ENCODE peak calls at places on chromosome 10, in ten cellular contexts. U is dorsolateral prefrontal cortex; S is AG04450; G is colonic mucosa; H is CD8-positive, alpha-beta T cell; N is kidney; P is cardiac muscle cell; B is CD4-positive, alpha-beta T cell; C is RWPE2; A is gastrocnemius medialis. V is an unnamed sample.

GRCh38 chr10:25113231-25114035 is 61.4 kb upstream of the GPR158 start:
- DNase-seq in N (peak; percentile 78), H (peak; percentile 33), C (peak; percentile 72), A (peak; percentile 26), G (peak; percentile 86), U (peak; percentile 84), B (no peak), P (peak; percentile 92), S (peak; percentile 10), V (peak; percentile 71)

GRCh38 chr10:29858352-29859267 is 200.8 kb downstream of the JCAD start:
- DNase-seq in A (peak; percentile 77), C (no peak), U (no peak), N (peak; percentile 80), G (peak; percentile 59), S (peak; percentile 36), P (peak; percentile 93), B (no peak), H (no peak), V (no peak)

GRCh38 chr10:23522345-23522744 is 83.5 kb downstream of the OTUD1 start:
- DNase-seq in A (no peak), B (no peak), G (no peak), N (no peak), U (no peak), S (no peak), C (no peak), P (no peak), H (no peak), V (no peak)

GRCh38 chr10:114632869-114633715 is 25.0 kb downstream of the ABLIM1 start:
- DNase-seq in B (no peak), S (peak; percentile 69), P (peak; percentile 80), G (no peak), C (no peak), A (peak; percentile 40), N (peak; percentile 78), U (peak; percentile 54), H (no peak), V (no peak)

GRCh38 chr10:29397221-29397620 is 108.4 kb downstream of the LYZL1 start:
- DNase-seq in U (no peak), B (no peak), P (no peak), N (no peak), H (no peak), A (no peak), G (no peak), S (no peak), C (no peak), V (no peak)

GRCh38 chr10:29637537-29637936 is 2.8 kb upstream of the SVIL start:
- DNase-seq in A (no peak), P (no peak), B (no peak), U (no peak), H (no peak), G (no peak), N (no peak), S (no peak), C (no peak), V (no peak)

GRCh38 chr10:113434950-113435349 is 117.9 kb upstream of the HABP2 start:
- DNase-seq in G (no peak), U (no peak), A (no peak), N (no peak), H (no peak), P (no peak), B (no peak), S (no peak), C (no peak), V (no peak)

GRCh38 chr10:8054243-8054497 is 318 bp upstream of the GATA3 start:
- DNase-seq in U (no peak), S (no peak), C (no peak), N (peak; percentile 78), B (no peak), G (no peak), A (no peak), H (no peak), P (no peak), V (no peak)

GRCh38 chr10:107540981-107541380 is 376.5 kb upstream of the SORCS1 start:
- DNase-seq in U (no peak), S (no peak), P (no peak), A (no peak), G (no peak), N (no peak), H (no peak), B (no peak), C (no peak), V (no peak)

GRCh38 chr10:88089498-88089897 is 226.1 kb downstream of the PTEN start:
- DNase-seq in S (no peak), B (no peak), U (no peak), N (peak; percentile 75), G (no peak), A (no peak), H (no peak), C (no peak), P (no peak), V (no peak)

GRCh38 chr10:45404770-45405120 is 30.7 kb downstream of the ALOX5 start:
- DNase-seq in B (no peak), C (no peak), P (no peak), U (no peak), A (no peak), H (no peak), S (no peak), N (no peak), G (no peak), V (no peak)

GRCh38 chr10:31940839-31941653 is 12.4 kb upstream of the ARHGAP12 start:
- DNase-seq in A (no peak), U (peak; percentile 51), N (no peak), S (peak; percentile 58), P (no peak), C (peak; percentile 97), B (no peak), G (peak; percentile 44), H (no peak), V (no peak)

GRCh38 chr10:31942435-31942834 is 13.8 kb upstream of the ARHGAP12 start:
- DNase-seq in P (no peak), S (no peak), U (no peak), A (no peak), B (no peak), C (no peak), N (no peak), G (no peak), H (no peak), V (no peak)

GRCh38 chr10:31945392-31945791 is 16.8 kb upstream of the ARHGAP12 start:
- DNase-seq in N (no peak), P (no peak), A (no peak), H (no peak), S (no peak), C (no peak), B (no peak), G (no peak), U (no peak), V (no peak)

GRCh38 chr10:31944071-31944433 is 15.4 kb upstream of the ARHGAP12 start:
- DNase-seq in C (no peak), N (no peak), U (no peak), H (no peak), P (no peak), S (no peak), B (no peak), A (no peak), G (no peak), V (no peak)

GRCh38 chr10:31942892-31943291 is 14.3 kb upstream of the ARHGAP12 start:
- DNase-seq in H (no peak), P (no peak), S (no peak), G (peak; percentile 60), A (no peak), B (no peak), C (no peak), N (no peak), U (no peak), V (no peak)
- H3K27ac ChIP-seq in H (no peak overlapping the region), P (no peak overlapping the region), S (no peak overlapping the region), G (no peak overlapping the region), A (no peak overlapping the region), B (no peak overlapping the region), C (no peak overlapping the region), N (no peak overlapping the region), U (no peak overlapping the region), V (no peak overlapping the region)

GRCh38 chr10:12785338-12785934 is 216.1 kb downstream of the CCDC3 start:
- DNase-seq in A (no peak), P (no peak), S (no peak), H (no peak), N (no peak), U (no peak), C (no peak), B (no peak), G (no peak), V (no peak)
- H3K27ac ChIP-seq in A (no peak overlapping the region), P (no peak overlapping the region), S (no peak overlapping the region), H (no peak overlapping the region), N (no peak overlapping the region), U (peak overlapping the region; percentile 67), C (no peak overlapping the region), B (no peak overlapping the region), G (no peak overlapping the region), V (no peak overlapping the region)

GRCh38 chr10:124197301-124198148 is 104.1 kb upstream of the CHST15 start:
- DNase-seq in G (no peak), C (no peak), H (no peak), A (peak; percentile 42), P (no peak), B (no peak), U (peak; percentile 68), S (no peak), N (no peak), V (peak; percentile 33)

GRCh38 chr10:124204726-124205125 is 111.3 kb upstream of the CHST15 start:
- DNase-seq in P (no peak), B (no peak), U (no peak), G (no peak), N (no peak), A (no peak), H (no peak), S (no peak), C (no peak), V (no peak)

GRCh38 chr10:124196659-124197058 is 103.3 kb upstream of the CHST15 start:
- DNase-seq in H (no peak), U (no peak), S (no peak), C (no peak), A (no peak), N (no peak), G (no peak), P (no peak), B (no peak), V (no peak)

GRCh38 chr10:124205432-124205831 is 112.0 kb upstream of the CHST15 start:
- DNase-seq in H (no peak), C (no peak), A (no peak), G (no peak), P (no peak), U (no peak), S (no peak), B (no peak), N (no peak), V (no peak)

GRCh38 chr10:124200011-124200410 is 106.6 kb upstream of the CHST15 start:
- DNase-seq in H (no peak), P (no peak), N (no peak), U (no peak), C (no peak), A (no peak), B (no peak), S (no peak), G (no peak), V (no peak)
- H3K27ac ChIP-seq in H (no peak overlapping the region), P (no peak overlapping the region), N (no peak overlapping the region), U (no peak overlapping the region), C (no peak overlapping the region), A (no peak overlapping the region), B (no peak overlapping the region), S (no peak overlapping the region), G (no peak overlapping the region), V (no peak overlapping the region)

GRCh38 chr10:10609379-10609955 is 408.2 kb upstream of the CELF2 start:
- DNase-seq in A (no peak), N (no peak), U (no peak), H (no peak), C (no peak), S (no peak), G (no peak), P (no peak), B (no peak), V (no peak)

GRCh38 chr10:10599994-10600393 is 417.7 kb upstream of the CELF2 start:
- DNase-seq in H (no peak), C (no peak), G (no peak), A (no peak), B (no peak), U (no peak), N (no peak), P (no peak), S (no peak), V (no peak)

GRCh38 chr10:10605551-10606081 is 412.1 kb upstream of the CELF2 start:
- DNase-seq in U (no peak), N (no peak), H (no peak), A (peak; percentile 65), P (no peak), B (no peak), C (no peak), S (peak; percentile 55), G (peak; percentile 27), V (no peak)
- H3K27ac ChIP-seq in U (no peak overlapping the region), N (peak overlapping the region; percentile 23), H (no peak overlapping the region), A (peak overlapping the region; percentile 73), P (no peak overlapping the region), B (no peak overlapping the region), C (peak overlapping the region; percentile 76), S (peak overlapping the region; percentile 48), G (peak overlapping the region; percentile 10), V (no peak overlapping the region)

V was measured in substantia nigra.